ENCODE peak calls at places on chromosomes 4 and X, in five cellular contexts. F is Peyer's patch, R is heart left ventricle, V is breast epithelium, X is esophagus muscularis mucosa. M is an unnamed sample. For H3K36me3, the result is how much of the 10 kb centered on the place peaks cover.

GRCh38 chrX:11190745-11191510 is 79.8 kb downstream of the HCCS start:
- DNase-seq in F (no peak), R (no peak), V (no peak), X (no peak), M (no peak)

GRCh38 chr4:184937030-184937710 is 81.1 kb upstream of the HELT start:
- DNase-seq in F (no peak), R (no peak), V (no peak), X (no peak), M (no peak)

GRCh38 chr4:140706665-140707064 is 49.5 kb downstream of the TBC1D9 start:
- DNase-seq in F (no peak), R (no peak), V (no peak), X (no peak), M (no peak)

GRCh38 chrX:78618987-78619386 is 40.1 kb downstream of the RTL3 start:
- DNase-seq in F (no peak), R (no peak), V (no peak), X (no peak), M (no peak)

GRCh38 chr4:143281507-143282169 is 55.0 kb upstream of the GAB1 start:
- DNase-seq in F (no peak), R (no peak), V (no peak), X (no peak), M (no peak)

GRCh38 chr4:79927931-79928330 is 145.1 kb downstream of the ANTXR2 start:
- DNase-seq in F (no peak), R (no peak), V (no peak), X (no peak), M (no peak)

GRCh38 chrX:75107863-75108509 is 48.1 kb downstream of the ABCB7 start:
- DNase-seq in F (no peak), R (peak), V (no peak), X (no peak), M (no peak)

GRCh38 chrX:1207496-1208025 is 4.9 kb downstream of the CRLF2 start:
- DNase-seq in F (no peak), R (no peak), V (no peak), X (no peak), M (no peak)

GRCh38 chr4:1859389-1859753 is 3.4 kb upstream of the LETM1 start:
- DNase-seq in F (no peak), R (no peak), V (no peak), X (no peak), M (no peak)

GRCh38 chr4:184939978-184940377 is 78.3 kb upstream of the HELT start:
- DNase-seq in F (no peak), R (no peak), V (no peak), X (no peak), M (no peak)

GRCh38 chrX:51336584-51336983 is 4.0 kb downstream of the NUDT10 start:
- DNase-seq in F (no peak), R (no peak), V (no peak), X (no peak), M (no peak)

GRCh38 chrX:49059209-49060191 is 701 bp downstream of the CCDC120 start:
- DNase-seq in F (peak), R (no peak), V (no peak), X (no peak), M (no peak)

GRCh38 chr4:28444886-28445496 is 1584.3 kb downstream of the STIM2 start:
- DNase-seq in F (no peak), R (no peak), V (no peak), X (no peak), M (no peak)

GRCh38 chrX:53223955-53224859 is 800 bp downstream of the KDM5C start:
- DNase-seq in F (no peak), R (no peak), V (peak), X (no peak), M (no peak)

GRCh38 chrX:39518451-39519212 is 579.1 kb downstream of the BCOR start:
- DNase-seq in F (no peak), R (peak), V (no peak), X (no peak), M (no peak)

GRCh38 chr4:8035371-8035780 is 95.7 kb upstream of the AFAP1 start:
- DNase-seq in F (no peak), R (no peak), V (peak), X (no peak), M (no peak)

GRCh38 chr4:26032142-26032541 is 118.1 kb downstream of the SMIM20 start:
- DNase-seq in F (no peak), R (no peak), V (no peak), X (no peak), M (no peak)

GRCh38 chr4:89719536-89719935 is 117.4 kb downstream of the SNCA start:
- DNase-seq in F (no peak), R (no peak), V (no peak), X (no peak), M (no peak)

GRCh38 chrX:119880552-119881437 is 9.2 kb downstream of the NDUFA1 start:
- DNase-seq in F (peak), R (no peak), V (no peak), X (no peak), M (no peak)

GRCh38 chrX:42704454-42704853 is 73.5 kb downstream of the PPP1R2C start:
- DNase-seq in F (no peak), R (no peak), V (no peak), X (no peak), M (no peak)

GRCh38 chr4:140777401-140777800 is 21.2 kb upstream of the TBC1D9 start:
- DNase-seq in F (no peak), R (no peak), V (no peak), X (no peak), M (no peak)

GRCh38 chr4:153514001-153514526 is 47.9 kb downstream of the TMEM131L start:
- DNase-seq in F (no peak), R (no peak), V (no peak), X (no peak), M (no peak)

GRCh38 chrX:149607699-149608098 is 12.6 kb upstream of the HSFX2 start:
- DNase-seq in F (no peak), R (no peak), V (no peak), X (no peak), M (no peak)

GRCh38 chrX:134571831-134572230 is 86.4 kb downstream of the PLAC1 start:
- DNase-seq in F (no peak), R (no peak), V (no peak), X (no peak), M (no peak)

GRCh38 chr4:21952549-21952948 is 4.0 kb upstream of the KCNIP4 start:
- DNase-seq in F (no peak), R (no peak), V (no peak), X (no peak), M (no peak)

GRCh38 chr4:4390521-4391240 is 3.8 kb downstream of the NSG1 start:
- DNase-seq in F (no peak), R (no peak), V (no peak), X (no peak), M (no peak)

GRCh38 chrX:69151898-69152297 is 13.4 kb downstream of the PJA1 start:
- DNase-seq in F (no peak), R (no peak), V (no peak), X (peak), M (no peak)

GRCh38 chr4:166460769-166461550 is 587.9 kb downstream of the TLL1 start:
- DNase-seq in F (no peak), R (no peak), V (no peak), X (no peak), M (no peak)

DNA sequence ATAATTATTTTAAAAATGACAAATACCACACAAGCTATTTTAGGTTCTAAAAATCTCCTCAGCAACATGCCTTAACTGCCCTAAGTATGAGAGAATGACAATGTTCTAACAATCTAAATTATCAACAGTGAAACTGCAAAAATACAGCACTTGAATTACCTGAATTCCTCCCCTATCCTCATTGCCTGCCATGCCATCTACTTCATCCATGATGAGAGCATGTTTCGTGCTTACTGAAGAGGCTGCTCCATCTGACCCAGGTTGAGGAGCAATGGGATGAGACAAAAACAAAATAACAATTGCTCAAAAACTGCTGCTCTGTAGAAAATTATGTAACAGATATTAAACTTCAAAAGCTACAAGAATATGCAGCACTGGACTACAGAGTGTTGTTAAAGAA is 63.3 kb downstream of the RFC1 start:
- DNase-seq in F (no peak), R (no peak), V (no peak), X (peak), M (no peak)
- H3K36me3 ChIP-seq in F (under half), R (half or more), V (under half), X (half or more), M (half or more)

GRCh38 chr4:37561803-37562207 is 124.4 kb downstream of the RELL1 start:
- DNase-seq in F (no peak), R (no peak), V (no peak), X (peak), M (no peak)
- H3K27ac ChIP-seq in F (no peak), R (no peak), V (no peak), X (no peak), M (no peak)

GRCh38 chr4:121112530-121112929 is 40.2 kb upstream of the NDNF start:
- DNase-seq in F (no peak), R (no peak), V (no peak), X (no peak), M (no peak)
- TF ChIP-seq CTCF in F (no peak), R (peak), V (no peak), X (no peak), M (peak)

DNA sequence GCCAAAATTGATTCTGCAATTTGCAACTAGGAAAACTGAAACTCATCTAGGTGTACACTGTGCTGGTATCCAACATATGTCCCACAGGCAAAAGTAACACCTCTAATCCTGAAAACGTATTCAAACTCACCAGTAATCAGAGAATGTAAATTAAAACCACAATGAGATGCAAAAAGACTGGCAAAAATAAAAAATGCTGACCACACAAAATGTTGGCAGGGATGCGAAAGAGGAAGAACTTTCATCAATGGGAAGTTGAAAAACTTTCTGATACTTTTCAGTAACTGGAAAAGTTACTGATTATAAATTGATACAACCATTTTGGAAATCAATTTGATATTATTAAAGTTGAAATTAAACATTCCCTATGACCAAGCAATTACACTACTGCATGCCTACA is 20.1 kb upstream of the CORIN start:
- DNase-seq in F (no peak), R (no peak), V (no peak), X (no peak), M (no peak)
- H3K36me3 ChIP-seq in F (under half), R (under half), V (under half), X (under half), M (under half)

DNA sequence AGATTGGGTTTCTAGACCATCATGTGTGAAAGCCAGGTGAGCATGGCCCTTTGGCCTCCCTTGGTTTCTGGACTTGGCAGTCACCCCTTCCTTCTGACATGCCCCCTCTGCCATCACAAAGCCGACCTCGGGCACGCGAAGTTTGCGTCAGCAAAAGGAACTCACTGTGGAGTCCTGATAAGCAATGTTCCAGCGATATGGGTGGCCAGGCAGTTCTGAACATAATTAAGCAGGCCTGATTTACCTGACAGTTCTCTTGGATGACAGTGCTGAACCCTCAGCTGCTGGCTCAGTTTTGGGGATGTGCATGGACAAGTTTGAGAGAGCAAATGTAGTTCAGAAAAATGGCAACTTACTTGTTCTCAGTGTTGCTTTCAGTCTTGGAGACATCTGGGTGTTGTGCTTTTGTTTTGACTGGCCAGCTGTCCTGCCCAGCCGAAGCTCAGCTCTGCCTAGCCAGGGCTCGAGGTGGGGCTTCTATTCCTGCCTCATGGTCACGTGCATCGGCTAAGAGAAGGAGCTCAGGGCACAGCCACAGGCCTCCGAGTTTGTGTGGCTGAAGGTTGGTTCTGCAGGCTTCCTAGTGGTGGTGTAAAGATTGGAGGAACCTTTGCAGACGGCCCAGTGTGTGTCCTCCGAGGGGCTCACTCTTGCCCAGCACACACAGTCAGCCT is 78.3 kb downstream of the CLDN34 start:
- DNase-seq in F (no peak), R (peak), V (no peak), X (no peak), M (peak)
- H3K27ac ChIP-seq in F (no peak), R (no peak), V (no peak), X (peak), M (peak)

DNA sequence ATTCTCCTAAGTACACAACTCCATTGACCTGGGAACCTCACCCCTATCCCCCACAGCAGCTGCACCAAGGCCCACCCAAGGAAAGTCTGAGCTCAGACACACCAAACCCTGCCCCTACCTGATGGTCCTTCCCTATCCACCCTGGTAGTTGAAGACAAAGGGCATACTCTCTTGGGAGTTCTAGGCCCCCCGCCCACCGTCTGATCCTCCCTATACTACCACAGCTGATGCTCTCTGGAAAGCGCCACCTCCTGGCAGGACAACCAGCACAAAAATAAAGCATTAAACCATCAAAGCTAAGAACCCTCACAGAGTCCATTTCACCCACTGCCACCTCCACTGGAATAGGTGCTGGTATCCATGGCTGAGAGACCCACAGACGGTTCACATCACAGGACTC is 83.6 kb downstream of the ANAPC10 start:
- DNase-seq in F (no peak), R (no peak), V (no peak), X (no peak), M (no peak)
- TF ChIP-seq CTCF in F (no peak), R (no peak), V (no peak), X (no peak), M (no peak)